ENCODE peak calls at places on chromosomes 1 and 21, in five cellular contexts. Y is K562, J is H1, P is HepG2, I is GM12878. K is an unnamed sample.

GRCh38 chr21:31110430-31110829 is 72.2 kb upstream of the KRTAP19-8 start:
- DNase-seq in Y (no peak), I (no peak), P (no peak), J (no peak), K (no peak)

GRCh38 chr21:35390013-35390776 is 341.1 kb upstream of the RUNX1 start:
- DNase-seq in P (no peak), Y (no peak), I (no peak), J (no peak), K (no peak)

GRCh38 chr1:93588955-93589354 is 92.7 kb downstream of the BCAR3 start:
- DNase-seq in Y (no peak), J (no peak), P (no peak), I (no peak), K (no peak)

GRCh38 chr1:155126494-155127104 is 1.1 kb upstream of the EFNA1 start:
- DNase-seq in J (no peak), P (peak), Y (no peak), I (no peak), K (no peak)

GRCh38 chr1:51344276-51344601 is 13.9 kb upstream of the TTC39A start:
- DNase-seq in I (no peak), P (no peak), Y (peak), J (no peak), K (no peak)

GRCh38 chr1:180358649-180359048 is 128.6 kb downstream of the LHX4 start:
- DNase-seq in P (no peak), J (no peak), I (no peak), Y (no peak), K (no peak)

GRCh38 chr1:14300991-14301703 is 297.3 kb upstream of the KAZN start:
- DNase-seq in P (no peak), J (no peak), Y (no peak), I (no peak), K (no peak)

GRCh38 chr1:87435484-87435883 is 106.8 kb downstream of the LMO4 start:
- DNase-seq in Y (peak), P (no peak), J (no peak), I (peak), K (no peak)

GRCh38 chr1:156600733-156601121 is 552 bp downstream of the GPATCH4 start:
- DNase-seq in J (no peak), P (no peak), I (no peak), Y (no peak), K (no peak)

GRCh38 chr1:118986839-118987430 is 1.2 kb downstream of the TBX15 start:
- DNase-seq in J (no peak), Y (no peak), I (no peak), P (no peak), K (no peak)

GRCh38 chr1:203593723-203594122 is 32.9 kb upstream of the ATP2B4 start:
- DNase-seq in P (no peak), Y (peak), J (no peak), I (no peak), K (peak)

GRCh38 chr1:178341218-178341956 is 155.4 kb downstream of the CLEC20A start:
- DNase-seq in Y (no peak), I (no peak), P (no peak), J (peak), K (peak)

GRCh38 chr1:103194060-103194459 is 85.7 kb upstream of the COL11A1 start:
- DNase-seq in I (no peak), Y (no peak), P (no peak), J (no peak), K (no peak)

GRCh38 chr21:45078877-45079281 is 4.5 kb downstream of the ADARB1 start:
- DNase-seq in I (no peak), Y (no peak), P (no peak), J (no peak), K (no peak)

GRCh38 chr1:62637392-62638105 is 40.2 kb downstream of the ANGPTL3 start:
- DNase-seq in P (no peak), Y (peak), I (no peak), J (no peak), K (no peak)

GRCh38 chr1:55860816-55861519 is 645.8 kb upstream of the USP24 start:
- DNase-seq in P (no peak), J (peak), Y (no peak), I (no peak), K (no peak)

GRCh38 chr1:152328801-152329391 is 3.9 kb upstream of the FLG start:
- DNase-seq in J (no peak), Y (no peak), I (no peak), P (no peak), K (no peak)
- TF ChIP-seq MAX in J (no peak), Y (no peak), I (no peak), P (no peak), K (no peak)

DNA sequence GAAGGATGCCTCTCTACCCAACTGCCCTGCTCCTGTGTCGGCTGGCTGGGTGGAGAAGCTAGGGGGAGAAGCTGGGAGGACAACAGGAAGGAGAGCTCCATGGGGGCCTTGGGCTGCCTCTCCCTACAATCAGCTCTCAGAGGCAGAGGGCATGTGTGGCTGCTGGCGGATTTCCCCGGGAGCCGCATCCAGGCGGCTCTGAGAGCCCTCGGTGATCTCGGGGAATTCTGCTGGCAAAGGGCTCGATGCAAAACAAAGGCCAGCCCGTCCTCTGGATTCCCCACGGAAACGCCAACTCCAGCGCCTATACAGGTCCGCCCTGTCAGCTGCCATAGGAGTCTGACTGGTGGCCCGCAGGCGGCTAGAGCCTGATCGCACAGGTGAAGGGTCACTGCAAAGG is 26.4 kb upstream of the EVA1B start:
- DNase-seq in Y (no peak), I (no peak), J (no peak), P (no peak), K (no peak)
- TF ChIP-seq POLR2A in Y (no peak), I (no peak), J (no peak), P (no peak), K (no peak)

GRCh38 chr1:172487550-172487949 is 43.7 kb upstream of the PIGC start:
- DNase-seq in Y (no peak), P (no peak), J (no peak), I (no peak), K (no peak)

GRCh38 chr1:172486805-172487454 is 43.1 kb upstream of the PIGC start:
- DNase-seq in I (no peak), P (no peak), Y (peak), J (no peak), K (no peak)

GRCh38 chr1:172485626-172486025 is 41.8 kb upstream of the PIGC start:
- DNase-seq in J (no peak), I (no peak), P (no peak), Y (no peak), K (no peak)

GRCh38 chr1:172492421-172492820 is 40.5 kb upstream of the SUCO start:
- DNase-seq in J (no peak), Y (no peak), P (no peak), I (no peak), K (no peak)

DNA sequence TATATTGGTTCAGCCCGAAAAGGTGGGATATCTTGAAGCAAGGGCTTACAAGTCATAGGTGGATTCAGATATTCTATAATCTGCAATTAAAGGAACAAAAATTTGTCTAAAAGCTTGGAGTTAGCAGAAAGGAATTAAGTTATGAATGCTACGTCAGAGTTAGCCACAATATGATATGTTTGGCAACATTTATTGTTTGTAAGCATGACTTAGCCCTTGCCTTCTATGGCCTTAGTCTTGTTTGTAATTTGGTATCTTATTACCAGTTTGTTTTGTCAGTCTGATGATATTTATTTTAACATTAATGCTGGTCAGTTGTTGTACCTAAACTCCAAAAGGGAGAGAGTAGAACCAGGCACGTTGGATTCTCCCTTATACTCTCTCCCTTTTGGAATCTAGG is 43.1 kb upstream of the SUCO start:
- DNase-seq in J (no peak), I (no peak), P (no peak), Y (no peak), K (no peak)
- TF ChIP-seq RFX5 in J (no peak), I (no peak), P (no peak), Y (no peak), K (no peak)

GRCh38 chr1:115029526-115029925 is at the start of gene TSHB:
- DNase-seq in I (no peak), Y (no peak), P (no peak), J (no peak), K (no peak)
- TF ChIP-seq MAX in I (no peak), Y (no peak), P (no peak), J (no peak), K (no peak)